ENCODE peak calls at places on chromosomes 11 and 22, in five cellular contexts. K, P, W, O and Y are unnamed samples.

GRCh38 chr11:88104408-88104807 is 70.8 kb downstream of the RAB38 start:
- DNase-seq in P (no peak), O (no peak), W (no peak), K (no peak), Y (no peak)

GRCh38 chr11:47967577-47968230 is 12.7 kb upstream of the PTPRJ start:
- DNase-seq in P (peak; percentile 49), O (no peak), W (no peak), K (no peak), Y (no peak)

GRCh38 chr11:45664376-45665205 is 831 bp downstream of the CHST1 start:
- DNase-seq in O (no peak), W (no peak), P (no peak), K (peak; percentile 87), Y (no peak)

GRCh38 chr11:111977141-111978027 is 40.2 kb downstream of the DIXDC1 start:
- DNase-seq in O (peak; percentile 19), P (peak; percentile 22), W (no peak), K (peak; percentile 92), Y (no peak)

GRCh38 chr11:43736502-43737193 is 56.1 kb downstream of the HSD17B12 start:
- DNase-seq in W (no peak), P (peak; percentile 85), O (no peak), K (no peak), Y (no peak)

GRCh38 chr11:76635991-76636520 is 34.5 kb downstream of the LRRC32 start:
- DNase-seq in K (no peak), P (no peak), W (no peak), O (peak; percentile 12), Y (no peak)

GRCh38 chr11:121671276-121672168 is 218.8 kb upstream of the SORL1-AS1 start:
- DNase-seq in P (peak; percentile 62), W (no peak), K (no peak), O (no peak), Y (no peak)

GRCh38 chr22:40428796-40429195 is 58.4 kb downstream of the SGSM3 start:
- DNase-seq in W (no peak), O (no peak), K (no peak), P (no peak), Y (no peak)

GRCh38 chr11:95912902-95913560 is 10.9 kb downstream of the MTMR2 start:
- DNase-seq in W (no peak), O (no peak), P (peak; percentile 92), K (no peak), Y (no peak)

GRCh38 chr11:111936045-111936400 is 1.1 kb upstream of the DIXDC1 start:
- DNase-seq in K (no peak), W (no peak), P (no peak), O (no peak), Y (peak; percentile 39)

GRCh38 chr11:73461335-73461840 is 85.2 kb downstream of the RELT start:
- DNase-seq in K (no peak), O (no peak), P (peak; percentile 25), W (no peak), Y (no peak)

GRCh38 chr11:61696602-61697001 is 16.4 kb downstream of the DAGLA start:
- DNase-seq in P (no peak), O (no peak), W (no peak), K (no peak), Y (no peak)

GRCh38 chr11:102253018-102253775 is 64.1 kb upstream of the BIRC3 start:
- DNase-seq in K (peak; percentile 36), W (no peak), O (no peak), P (no peak), Y (no peak)

GRCh38 chr11:1119282-1120146 is 38.2 kb upstream of the MUC5AC start:
- DNase-seq in P (no peak), W (no peak), K (peak; percentile 68), O (no peak), Y (no peak)

GRCh38 chr11:76008474-76008873 is 193.5 kb downstream of the UVRAG start:
- DNase-seq in K (no peak), O (no peak), P (peak; percentile 80), W (no peak), Y (no peak)